ENCODE peak calls at places on chromosomes 12 and 14, in five cellular contexts. D, T, F, H and O are unnamed samples. For H3K4me1, the result is how much of the 10 kb centered on the place peaks cover.

GRCh38 chr14:54637829-54638446 is 71.0 kb downstream of the SAMD4A start:
- DNase-seq in D (no peak), F (no peak), H (peak), T (no peak), O (no peak)

GRCh38 chr14:21496453-21496852 is 14.7 kb downstream of the METTL3 start:
- DNase-seq in D (no peak), H (peak), T (no peak), F (no peak), O (peak)

GRCh38 chr14:70888681-70889175 is 18.5 kb upstream of the PCNX1 start:
- DNase-seq in D (no peak), F (no peak), H (peak), T (no peak), O (no peak)

GRCh38 chr14:92670177-92670576 is 78.2 kb downstream of the LGMN start:
- DNase-seq in H (peak), T (no peak), D (no peak), F (no peak), O (no peak)

GRCh38 chr14:104460920-104461651 is 118.5 kb upstream of the C14orf180 start:
- DNase-seq in T (peak), H (no peak), D (no peak), F (no peak), O (no peak)

GRCh38 chr12:62472472-62472871 is 5.8 kb downstream of the MON2 start:
- DNase-seq in D (no peak), T (no peak), H (no peak), F (no peak), O (no peak)

GRCh38 chr12:93679308-93679933 is 2.2 kb downstream of the CRADD start:
- DNase-seq in H (no peak), F (no peak), T (peak), D (no peak), O (peak)

GRCh38 chr14:24673534-24674203 is 39.7 kb upstream of the GZMB start:
- DNase-seq in D (no peak), F (no peak), H (no peak), T (no peak), O (no peak)

GRCh38 chr12:91973813-91974212 is 171.8 kb downstream of the BTG1 start:
- DNase-seq in F (no peak), T (no peak), D (no peak), H (no peak), O (no peak)

GRCh38 chr14:88352299-88353097 is 29.4 kb upstream of the KCNK10 start:
- DNase-seq in D (no peak), T (no peak), H (peak), F (no peak), O (no peak)

GRCh38 chr12:70393787-70394519 is 27.9 kb downstream of the KCNMB4 start:
- DNase-seq in H (peak), D (no peak), F (no peak), T (no peak), O (no peak)

GRCh38 chr14:101194356-101195308 is 291.1 kb upstream of the RTL1 start:
- DNase-seq in T (no peak), D (no peak), F (no peak), H (no peak), O (no peak)

GRCh38 chr12:66508025-66508424 is 170.9 kb downstream of the GRIP1 start:
- DNase-seq in T (no peak), F (no peak), D (no peak), H (no peak), O (no peak)

GRCh38 chr12:92074889-92075288 is 70.8 kb downstream of the BTG1 start:
- DNase-seq in H (no peak), D (no peak), F (no peak), T (no peak), O (no peak)

GRCh38 chr14:103065861-103066260 is 8.5 kb upstream of the CDC42BPB start:
- DNase-seq in F (no peak), T (no peak), D (no peak), H (no peak), O (no peak)

GRCh38 chr12:54404061-54405004 is 14.7 kb downstream of the ITGA5 start:
- DNase-seq in H (peak), F (no peak), D (peak), T (no peak), O (no peak)

GRCh38 chr12:70774055-70774454 is 136.8 kb upstream of the PTPRB start:
- DNase-seq in T (no peak), F (no peak), D (no peak), H (no peak), O (no peak)

GRCh38 chr12:66552753-66553152 is 126.1 kb downstream of the GRIP1 start:
- DNase-seq in H (no peak), F (no peak), D (no peak), T (no peak), O (no peak)

GRCh38 chr14:61388173-61388975 is 67.0 kb downstream of the PRKCH start:
- DNase-seq in H (no peak), D (no peak), T (no peak), F (no peak), O (no peak)

GRCh38 chr12:92055877-92056276 is 89.8 kb downstream of the BTG1 start:
- DNase-seq in T (no peak), F (no peak), D (no peak), H (no peak), O (no peak)

GRCh38 chr12:79301181-79301580 is 389.6 kb downstream of the PAWR start:
- DNase-seq in T (no peak), F (no peak), H (no peak), D (no peak), O (no peak)

GRCh38 chr12:116454950-116455447 is 104.2 kb upstream of the MAP1LC3B2 start:
- DNase-seq in T (no peak), D (no peak), F (no peak), H (peak), O (no peak)

GRCh38 chr12:110367209-110367864 is 36.2 kb downstream of the ANAPC7 start:
- DNase-seq in H (peak), T (peak), F (no peak), D (peak), O (no peak)

GRCh38 chr14:96631030-96631429 is 128.8 kb downstream of the PAPOLA start:
- DNase-seq in H (no peak), T (no peak), F (no peak), D (no peak), O (no peak)

GRCh38 chr14:64761441-64762043 is 57.3 kb downstream of the PLEKHG3 start:
- DNase-seq in D (peak), T (no peak), H (peak), F (no peak), O (no peak)

GRCh38 chr12:28878629-28879028 is 270.4 kb upstream of the FAR2 start:
- DNase-seq in F (no peak), D (no peak), T (no peak), H (no peak), O (no peak)

GRCh38 chr12:129193263-129193871 is 340.1 kb downstream of the GLT1D1 start:
- DNase-seq in H (no peak), T (no peak), D (no peak), F (no peak), O (no peak)

GRCh38 chr14:73739899-73740685 is 25.9 kb upstream of the PNMA1 start:
- DNase-seq in F (no peak), D (no peak), T (peak), H (no peak), O (no peak)

DNA sequence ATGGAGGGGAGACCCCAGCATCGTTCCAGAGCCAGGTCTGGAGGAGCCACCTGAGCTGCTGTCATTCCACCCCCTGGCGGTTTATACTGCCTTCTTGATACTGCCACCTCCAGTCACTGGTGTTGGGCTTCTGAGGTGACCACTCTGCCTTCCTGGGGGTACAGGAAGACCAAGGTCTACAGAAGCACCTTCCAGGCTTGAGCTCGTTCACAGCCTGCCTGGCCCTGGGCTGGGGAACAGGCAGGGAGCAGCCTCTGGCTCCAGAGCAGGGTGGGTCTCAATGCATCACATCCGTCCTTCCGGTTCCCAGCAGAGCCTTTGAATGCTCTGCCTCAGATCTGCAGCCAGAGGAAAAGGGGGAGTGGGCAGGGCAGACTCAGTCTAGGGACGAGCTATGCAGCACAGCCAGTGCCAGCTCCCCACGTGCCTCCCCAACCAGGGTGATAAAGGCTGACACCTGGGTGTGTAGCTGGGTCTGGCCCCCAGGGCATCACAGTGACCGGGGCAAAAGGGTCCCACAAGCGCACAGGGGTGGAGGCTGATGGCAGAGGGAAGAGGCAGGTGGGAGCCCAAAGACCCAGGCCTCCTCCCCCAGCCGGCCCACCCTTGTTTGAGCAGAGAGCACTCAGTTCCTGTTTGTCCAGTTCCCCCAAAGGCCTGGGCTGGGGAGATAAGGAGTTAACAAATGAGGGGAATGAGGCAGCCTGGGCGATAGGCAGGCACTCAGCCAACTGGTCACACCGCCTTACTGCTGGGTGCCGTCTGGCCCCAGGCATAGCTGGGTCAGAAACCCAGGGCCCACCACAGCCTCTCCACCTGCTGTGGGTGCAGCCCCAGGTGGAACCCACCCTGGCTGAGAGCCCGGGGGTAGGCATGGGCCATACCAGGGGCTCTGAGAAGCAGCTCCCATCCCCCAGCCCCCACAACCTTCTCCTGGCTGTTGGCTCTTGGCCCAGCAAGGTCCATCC is 17.1 kb downstream of the DEGS2 start:
- DNase-seq in F (no peak), T (no peak), D (peak), H (no peak), O (no peak)
- TF ChIP-seq POLR2A in F (no peak), T (no peak), D (no peak), H (no peak), O (no peak)

GRCh38 chr12:52402377-52402776 is 3.8 kb downstream of the KRT82 start:
- DNase-seq in F (no peak), D (no peak), H (no peak), T (no peak), O (no peak)
- H3K27ac ChIP-seq in F (no peak), D (no peak), H (no peak), T (no peak), O (no peak)

DNA sequence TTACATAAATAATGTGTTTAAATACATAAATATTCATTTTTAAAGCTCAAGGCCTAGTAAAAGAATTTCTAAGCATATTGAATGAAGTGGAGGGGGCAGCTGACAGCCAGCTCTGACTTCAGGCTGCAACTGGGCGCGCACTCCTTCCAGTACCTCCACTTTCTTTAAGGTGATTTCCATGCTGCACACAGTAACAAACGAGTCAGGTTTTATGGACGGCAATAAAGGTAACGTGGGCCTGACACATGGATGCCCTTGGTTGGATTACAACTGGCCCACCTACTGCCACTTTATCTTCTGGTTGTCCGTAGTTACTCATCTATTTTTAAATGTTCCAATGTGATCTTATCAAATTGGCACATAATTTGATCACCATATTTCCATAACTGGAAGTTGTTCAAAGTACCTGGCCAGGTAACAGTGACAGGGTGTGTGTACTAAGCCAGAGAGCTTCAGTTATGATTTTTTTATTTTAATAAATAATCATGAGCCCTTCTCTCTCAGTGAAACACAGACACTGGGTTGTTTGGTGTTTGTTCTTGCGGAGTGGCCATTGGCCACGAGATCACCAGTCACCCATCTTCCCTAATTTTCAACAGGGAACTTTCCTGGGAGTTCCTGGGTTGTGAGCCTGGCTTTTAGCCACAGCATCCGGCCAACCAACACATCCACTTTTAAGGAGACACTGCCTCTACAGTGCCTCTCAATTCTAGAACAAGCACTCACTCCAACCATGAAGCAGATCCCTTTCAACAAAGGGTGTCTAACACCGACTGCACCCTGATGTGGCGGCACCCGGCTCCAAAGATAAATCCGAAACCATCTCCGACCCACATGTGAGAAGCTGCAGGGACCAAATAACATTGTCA is 50.2 kb downstream of the FOXN3 start:
- DNase-seq in D (no peak), T (no peak), H (no peak), F (no peak), O (peak)
- H3K4me1 ChIP-seq in D (under half), T (under half), H (under half), F (under half), O (half or more)

GRCh38 chr12:121793836-121794531 is 496 bp upstream of the RHOF start:
- DNase-seq in D (peak), F (peak), T (peak), H (peak), O (peak)

GRCh38 chr12:121789800-121790748 is 3.4 kb downstream of the RHOF start:
- DNase-seq in F (peak), D (no peak), T (peak), H (peak), O (no peak)

GRCh38 chr12:121792607-121793500 is 634 bp downstream of the RHOF start:
- DNase-seq in F (no peak), D (peak), H (no peak), T (peak), O (no peak)

GRCh38 chr12:121793501-121793835 is at the start of gene RHOF:
- DNase-seq in D (peak), F (no peak), H (no peak), T (peak), O (no peak)

GRCh38 chr12:121791671-121792496 is 1.6 kb downstream of the RHOF start:
- DNase-seq in F (no peak), T (peak), D (peak), H (no peak), O (no peak)
- TF ChIP-seq POLR2A in F (no peak), T (no peak), D (no peak), H (no peak), O (no peak)

DNA sequence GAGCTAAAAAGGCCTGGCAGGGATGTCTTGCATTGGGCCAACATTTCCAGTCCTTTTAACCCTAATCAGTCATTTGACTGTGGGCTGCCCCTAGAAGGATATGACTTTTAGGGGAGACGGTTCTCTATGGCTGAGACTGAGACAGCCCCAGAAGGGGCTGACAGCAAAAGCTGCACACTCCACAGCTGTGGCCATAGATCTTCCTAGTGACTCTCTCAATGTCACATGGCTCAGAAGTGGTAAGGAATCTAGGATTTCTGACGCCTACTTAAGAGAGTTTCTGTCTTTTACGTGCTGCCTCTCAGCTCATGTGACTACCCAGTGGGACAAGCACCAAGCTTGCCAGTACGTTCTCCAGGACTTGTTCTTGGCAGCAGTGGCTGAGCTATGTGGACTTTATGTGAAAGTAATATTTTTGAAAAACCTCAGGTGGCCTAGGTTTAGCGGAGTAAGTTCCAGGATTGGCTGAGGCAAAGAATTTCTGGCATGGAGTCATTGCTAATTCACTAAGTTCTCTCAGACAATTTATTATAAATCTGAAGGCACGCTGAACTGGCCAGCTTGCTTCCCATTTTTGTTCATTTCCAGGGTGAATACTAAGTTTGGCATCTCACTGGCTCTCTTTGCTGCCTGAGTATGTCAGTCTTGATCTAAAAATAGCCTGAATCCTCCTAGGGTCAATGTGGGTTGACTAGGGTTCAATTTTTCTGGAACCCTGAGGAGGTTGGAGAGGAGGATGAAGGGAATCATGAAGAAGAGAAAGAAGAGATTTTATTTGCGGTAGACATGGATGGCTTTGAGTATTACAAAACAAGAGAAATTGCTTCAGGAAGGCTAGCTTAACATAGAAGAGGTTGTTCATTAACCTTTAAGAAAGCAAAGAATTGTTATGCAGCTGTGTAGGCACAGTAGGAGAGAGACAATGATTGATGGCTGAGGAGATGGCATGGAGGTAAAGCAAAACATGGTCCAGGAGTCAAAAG is 271.8 kb downstream of the AEBP2 start:
- DNase-seq in F (no peak), D (no peak), T (no peak), H (no peak), O (peak)
- H3K27ac ChIP-seq in F (peak), D (no peak), T (no peak), H (peak), O (no peak)

GRCh38 chr12:6089041-6089823 is 35.2 kb downstream of the VWF start:
- DNase-seq in F (no peak), H (peak), D (no peak), T (no peak), O (no peak)
- H3K4me1 ChIP-seq in F (under half), H (under half), D (under half), T (under half), O (under half)

GRCh38 chr12:49109631-49110172 is 945 bp downstream of the LMBR1L start:
- DNase-seq in F (no peak), D (no peak), H (no peak), T (no peak), O (no peak)

GRCh38 chr12:49105504-49106120 is 5.0 kb downstream of the LMBR1L start:
- DNase-seq in F (no peak), H (no peak), T (no peak), D (no peak), O (no peak)

GRCh38 chr12:49111206-49111605 is 559 bp upstream of the LMBR1L start:
- DNase-seq in H (no peak), F (no peak), T (no peak), D (no peak), O (no peak)

GRCh38 chr12:49110191-49111155 is at the start of gene LMBR1L:
- DNase-seq in D (peak), T (peak), H (peak), F (peak), O (peak)

DNA sequence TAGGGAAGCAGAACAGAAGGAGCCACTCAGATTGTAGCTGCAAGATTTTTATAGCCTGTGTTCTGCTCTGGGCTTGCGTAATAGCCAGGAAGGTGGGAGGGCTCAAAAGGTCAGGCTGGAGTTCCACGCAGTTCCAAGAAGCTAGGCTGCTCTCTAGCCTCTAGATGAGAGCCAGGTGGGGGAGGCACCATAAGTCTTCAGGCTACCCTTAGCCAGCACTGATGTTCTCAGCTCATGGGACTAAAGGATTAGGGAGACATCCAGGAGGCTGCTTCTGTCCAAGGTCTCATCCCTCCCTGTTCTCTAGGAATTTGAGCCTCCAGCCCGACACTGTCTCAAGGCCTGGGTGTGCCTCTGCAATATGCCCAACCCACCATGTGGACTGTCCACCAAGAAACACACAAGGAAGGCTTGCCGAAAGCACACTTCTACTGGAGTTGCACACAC is 1.7 kb downstream of the LMBR1L start:
- DNase-seq in H (peak), F (no peak), D (peak), T (peak), O (peak)
- TF ChIP-seq POLR2A in H (no peak), F (no peak), D (peak), T (peak), O (no peak)

DNA sequence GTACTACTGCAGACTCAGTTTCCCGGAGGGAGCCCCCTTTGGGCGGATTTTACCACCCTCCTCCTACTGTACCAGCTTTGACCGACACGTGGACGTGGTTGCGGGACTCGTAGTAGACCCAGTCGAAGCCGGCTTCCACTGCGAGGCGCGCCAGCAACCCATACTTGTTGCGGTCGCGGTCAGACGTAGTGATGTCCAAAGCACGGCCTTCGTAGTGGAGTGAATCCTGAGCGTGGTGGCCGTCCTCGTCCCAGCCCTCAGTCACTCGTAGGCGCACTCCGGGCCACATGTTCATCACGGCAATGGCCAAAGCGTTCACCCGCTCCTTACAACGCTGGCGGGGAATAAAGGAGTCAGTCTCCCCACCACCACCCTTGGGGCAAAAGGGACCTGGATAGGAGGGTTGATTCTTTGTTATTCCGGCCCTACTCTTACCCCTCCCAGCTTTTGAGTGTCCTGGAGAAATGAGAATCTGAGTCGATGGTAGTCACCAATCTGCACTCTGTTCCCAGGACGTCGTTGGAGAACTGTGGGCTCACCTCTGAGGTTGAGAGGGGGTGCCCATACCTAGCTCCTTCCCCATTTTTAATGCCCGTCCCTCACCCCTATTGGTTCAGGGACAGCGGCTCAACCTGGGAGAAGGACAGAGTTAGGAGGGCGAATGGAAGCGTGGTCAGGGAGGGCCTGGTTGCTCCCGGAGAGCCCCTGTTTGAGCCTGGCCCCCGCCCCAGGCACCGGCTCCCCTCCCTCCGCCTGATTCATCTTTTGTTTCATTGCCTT is 3.4 kb downstream of the DHH start:
- DNase-seq in H (no peak), T (no peak), F (no peak), D (no peak), O (no peak)
- H3K27ac ChIP-seq in H (no peak), T (no peak), F (peak), D (no peak), O (no peak)